ENCODE peak calls at places on chromosome 21, in nine cellular contexts. I is T-helper 9 cell, V is HFF-Myc, W is upper lobe of right lung, E is astrocyte of the spinal cord, J is MV-4-11, X is head of caudate nucleus, R is M059J, Y is activated gamma-delta T cell treated with Interleukin-2 at 50 U/mL for 16 hours. L is an unnamed sample.

GRCh38 chr21:40990366-40990765 is 143.4 kb upstream of the DSCAM start:
- DNase-seq in I (no peak), V (no peak), W (no peak), E (no peak), J (no peak), X (no peak), R (no peak), Y (no peak), L (no peak)

GRCh38 chr21:15617968-15618367 is 111.8 kb upstream of the USP25 start:
- DNase-seq in I (no peak), V (peak), W (no peak), E (peak), J (no peak), X (no peak), R (peak), Y (no peak), L (peak)

GRCh38 chr21:34020005-34020847 is 53.2 kb upstream of the MRPS6 start:
- DNase-seq in I (no peak), V (no peak), W (no peak), E (no peak), J (peak), X (no peak), R (peak), Y (no peak), L (no peak)

GRCh38 chr21:28427356-28428022 is 565.2 kb downstream of the LTN1 start:
- DNase-seq in I (no peak), V (peak), W (no peak), E (peak), J (no peak), X (no peak), R (peak), Y (no peak), L (no peak)

GRCh38 chr21:20016431-20017005 is 981.7 kb upstream of the NCAM2 start:
- DNase-seq in I (no peak), V (no peak), W (no peak), E (no peak), J (no peak), X (no peak), R (no peak), Y (no peak), L (no peak)

GRCh38 chr21:30057108-30057507 is 109.5 kb downstream of the CLDN17 start:
- DNase-seq in I (no peak), V (no peak), W (no peak), E (no peak), J (no peak), X (no peak), R (no peak), Y (no peak), L (no peak)

GRCh38 chr21:37737497-37737896 is 178.8 kb downstream of the KCNJ6 start:
- DNase-seq in I (no peak), V (no peak), W (no peak), E (no peak), J (no peak), X (no peak), R (no peak), Y (no peak), L (no peak)

GRCh38 chr21:29018540-29018939 is 609 bp downstream of the RWDD2B start:
- DNase-seq in I (no peak), V (no peak), W (no peak), E (no peak), J (no peak), X (no peak), R (peak), Y (no peak), L (peak)

GRCh38 chr21:46457801-46458314 is 833 bp upstream of the DIP2A start:
- DNase-seq in I (peak), V (no peak), W (peak), E (peak), J (peak), X (peak), R (peak), Y (peak), L (no peak)

GRCh38 chr21:45011911-45012660 is 62.3 kb upstream of the ADARB1 start:
- DNase-seq in I (no peak), V (peak), W (peak), E (peak), J (no peak), X (no peak), R (peak), Y (no peak), L (peak)

GRCh38 chr21:15552914-15553491 is 176.8 kb upstream of the USP25 start:
- DNase-seq in I (no peak), V (no peak), W (no peak), E (peak), J (peak), X (no peak), R (peak), Y (no peak), L (no peak)

GRCh38 chr21:36918291-36918690 is 48.2 kb downstream of the HLCS start:
- DNase-seq in I (no peak), V (no peak), W (no peak), E (no peak), J (no peak), X (no peak), R (no peak), Y (no peak), L (no peak)

GRCh38 chr21:45067462-45068285 is 6.7 kb upstream of the ADARB1 start:
- DNase-seq in I (no peak), V (no peak), W (no peak), E (no peak), J (no peak), X (no peak), R (no peak), Y (no peak), L (no peak)

GRCh38 chr21:27062441-27062840 is 95.6 kb upstream of the ADAMTS5 start:
- DNase-seq in I (no peak), V (no peak), W (no peak), E (no peak), J (no peak), X (no peak), R (no peak), Y (no peak), L (no peak)

L was measured in osteoblast.